ENCODE peak calls at places on chromosomes 1 and 21, in seven cellular contexts. I is body of pancreas, U is WTC11, S is cardiac muscle cell, A is IMR-90, L is breast epithelium, G is colonic mucosa. W is an unnamed sample.

GRCh38 chr1:26785611-26786436 is 1.9 kb upstream of the PIGV start:
- DNase-seq in L (no peak), G (peak), U (no peak), A (peak), S (peak), I (no peak), W (no peak)

GRCh38 chr1:98516306-98516705 is 145.2 kb upstream of the SNX7 start:
- DNase-seq in L (no peak), S (no peak), G (no peak), A (no peak), U (no peak), I (no peak), W (peak)

GRCh38 chr1:26744075-26744958 is 43.4 kb upstream of the PIGV start:
- DNase-seq in L (peak), I (peak), U (peak), S (peak), G (peak), A (peak), W (peak)

GRCh38 chr21:33655591-33656221 is 13.4 kb downstream of the ITSN1 start:
- DNase-seq in U (no peak), I (peak), S (peak), L (no peak), A (peak), G (peak), W (peak)

GRCh38 chr1:13576926-13577325 is 6.7 kb upstream of the PDPN start:
- DNase-seq in U (no peak), A (no peak), S (no peak), L (no peak), I (no peak), G (no peak), W (no peak)

GRCh38 chr1:237864338-237865244 is 26.1 kb downstream of the ZP4 start:
- DNase-seq in G (peak), A (no peak), U (peak), I (peak), S (peak), L (no peak), W (peak)

GRCh38 chr1:211639500-211640361 is 35.7 kb downstream of the NEK2 start:
- DNase-seq in S (peak), G (no peak), L (no peak), U (no peak), A (peak), I (no peak), W (peak)

GRCh38 chr21:45367402-45368351 is 37.3 kb upstream of the COL18A1 start:
- DNase-seq in U (no peak), A (no peak), G (no peak), I (no peak), S (no peak), L (no peak), W (no peak)

GRCh38 chr1:177170756-177171535 is at the start of gene BRINP2:
- DNase-seq in G (peak), S (peak), U (peak), L (peak), I (peak), A (peak), W (peak)

GRCh38 chr21:33383056-33383888 is 19.9 kb upstream of the IFNGR2 start:
- DNase-seq in U (no peak), A (peak), G (peak), I (peak), L (peak), S (peak), W (peak)

GRCh38 chr1:27545876-27546275 is 55.9 kb upstream of the WASF2 start:
- DNase-seq in A (no peak), S (no peak), I (no peak), L (no peak), U (no peak), G (no peak), W (no peak)

GRCh38 chr1:34740161-34740875 is 14.5 kb upstream of the GJB5 start:
- DNase-seq in A (no peak), U (peak), L (no peak), S (peak), I (no peak), G (no peak), W (peak)

GRCh38 chr1:66613187-66613586 is 79.2 kb downstream of the SGIP1 start:
- DNase-seq in L (no peak), S (peak), U (no peak), I (no peak), G (no peak), A (peak), W (peak)

GRCh38 chr1:183180634-183181056 is 5.4 kb upstream of the LAMC2 start:
- DNase-seq in L (peak), A (peak), S (peak), G (peak), I (peak), U (no peak), W (peak)

GRCh38 chr1:175521265-175522040 is 221.9 kb downstream of the TNR start:
- DNase-seq in A (no peak), U (no peak), G (peak), L (peak), I (peak), S (no peak), W (no peak)

GRCh38 chr1:100188617-100189016 is 10.6 kb upstream of the LRRC39 start:
- DNase-seq in I (no peak), L (no peak), A (peak), G (no peak), U (no peak), S (peak), W (no peak)

GRCh38 chr1:224929335-224930237 is at the start of gene DNAH14:
- DNase-seq in I (peak), G (peak), L (peak), U (peak), S (peak), A (peak), W (peak)

GRCh38 chr21:17585875-17586450 is 26.7 kb downstream of the BTG3 start:
- DNase-seq in A (peak), S (peak), G (peak), L (no peak), U (no peak), I (no peak), W (peak)

GRCh38 chr21:45534591-45535331 is 7.5 kb downstream of the SLC19A1 start:
- DNase-seq in S (peak), G (peak), L (no peak), I (no peak), A (no peak), U (peak), W (no peak)

GRCh38 chr1:88088481-88088880 is 595.6 kb upstream of the PKN2 start:
- DNase-seq in L (no peak), S (no peak), G (no peak), A (no peak), I (peak), U (peak), W (no peak)

GRCh38 chr1:189637041-189637440 is 840.6 kb downstream of the BRINP3 start:
- DNase-seq in U (no peak), A (no peak), S (no peak), G (no peak), L (no peak), I (no peak), W (peak)

GRCh38 chr1:111475706-111476105 is 1.9 kb downstream of the C1orf162 start:
- DNase-seq in L (no peak), A (no peak), U (no peak), I (no peak), S (no peak), G (no peak), W (no peak)

GRCh38 chr1:8203056-8203455 is 114.9 kb upstream of the SLC45A1 start:
- DNase-seq in I (no peak), L (no peak), U (no peak), S (no peak), G (no peak), A (peak), W (no peak)

GRCh38 chr21:25809013-25809412 is 74.2 kb downstream of the GABPA start:
- DNase-seq in S (no peak), G (no peak), L (no peak), I (no peak), A (peak), U (no peak), W (peak)

GRCh38 chr21:45225041-45225740 is 62.5 kb downstream of the POFUT2 start:
- DNase-seq in S (no peak), L (no peak), I (no peak), G (no peak), A (no peak), U (no peak), W (no peak)

GRCh38 chr21:17597680-17598079 is 15.0 kb downstream of the BTG3 start:
- DNase-seq in U (no peak), G (no peak), I (no peak), A (no peak), L (no peak), S (no peak), W (no peak)

GRCh38 chr1:63713627-63714481 is 60.0 kb upstream of the ROR1 start:
- DNase-seq in I (no peak), L (no peak), G (no peak), A (peak), U (no peak), S (peak), W (peak)

DNA sequence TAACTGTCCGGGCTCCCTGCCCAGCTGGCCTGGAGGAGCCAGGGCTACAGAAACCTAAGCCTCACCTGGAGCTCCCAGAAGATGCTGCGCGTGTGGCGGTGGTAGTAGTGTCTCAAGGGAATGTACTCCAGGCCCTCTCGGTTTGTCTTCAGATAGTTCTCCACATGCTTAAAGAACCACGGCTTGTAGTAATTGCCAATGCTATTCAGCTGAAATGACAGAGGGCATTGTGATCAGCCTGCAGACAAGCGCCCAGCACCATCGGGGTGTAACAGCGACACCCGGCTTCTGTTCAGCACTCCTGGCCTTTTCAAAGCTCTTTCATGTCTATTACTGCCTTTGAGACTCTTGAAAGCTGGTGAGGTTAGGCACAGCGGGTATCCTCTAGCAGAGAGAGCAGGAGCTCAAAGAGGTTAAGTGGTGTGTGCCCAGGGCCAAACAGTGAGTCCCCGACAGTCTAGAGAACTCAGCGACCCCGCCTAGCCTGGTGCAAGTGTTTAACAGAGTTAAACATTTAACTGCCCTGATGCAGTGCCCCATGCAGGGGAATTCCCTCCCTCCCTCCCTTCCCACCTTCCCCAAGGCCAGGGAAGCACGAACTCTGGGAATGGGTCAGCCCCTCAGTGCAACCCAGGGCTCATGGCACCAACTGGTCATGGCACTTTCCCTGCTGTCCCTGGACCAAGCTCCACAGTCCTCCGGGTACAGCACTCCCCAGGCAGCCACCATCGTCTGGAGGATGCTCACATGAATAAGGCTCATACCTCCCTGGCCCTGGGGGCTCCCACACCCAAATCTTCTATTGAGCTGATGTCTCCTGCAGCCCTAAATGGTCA is 21.5 kb downstream of the DHCR24 start:
- DNase-seq in U (no peak), L (no peak), S (no peak), G (no peak), A (no peak), I (no peak), W (no peak)
- TF ChIP-seq CTCF in U (no peak), L (no peak), S (no peak), G (no peak), A (no peak), I (no peak), W (no peak)

GRCh38 chr1:151512801-151513625 is 1.8 kb downstream of the CGN start:
- DNase-seq in A (no peak), L (peak), G (peak), U (peak), I (peak), S (no peak), W (peak)

GRCh38 chr1:151510957-151511635 is at the start of gene CGN:
- DNase-seq in U (peak), A (peak), S (peak), I (peak), L (peak), G (peak), W (peak)

GRCh38 chr1:151510614-151510956 is 602 bp upstream of the CGN start:
- DNase-seq in U (no peak), G (no peak), I (no peak), S (no peak), A (no peak), L (no peak), W (no peak)

GRCh38 chr1:151512326-151512725 is 1.1 kb downstream of the CGN start:
- DNase-seq in L (no peak), I (no peak), U (no peak), S (no peak), G (peak), A (no peak), W (peak)

DNA sequence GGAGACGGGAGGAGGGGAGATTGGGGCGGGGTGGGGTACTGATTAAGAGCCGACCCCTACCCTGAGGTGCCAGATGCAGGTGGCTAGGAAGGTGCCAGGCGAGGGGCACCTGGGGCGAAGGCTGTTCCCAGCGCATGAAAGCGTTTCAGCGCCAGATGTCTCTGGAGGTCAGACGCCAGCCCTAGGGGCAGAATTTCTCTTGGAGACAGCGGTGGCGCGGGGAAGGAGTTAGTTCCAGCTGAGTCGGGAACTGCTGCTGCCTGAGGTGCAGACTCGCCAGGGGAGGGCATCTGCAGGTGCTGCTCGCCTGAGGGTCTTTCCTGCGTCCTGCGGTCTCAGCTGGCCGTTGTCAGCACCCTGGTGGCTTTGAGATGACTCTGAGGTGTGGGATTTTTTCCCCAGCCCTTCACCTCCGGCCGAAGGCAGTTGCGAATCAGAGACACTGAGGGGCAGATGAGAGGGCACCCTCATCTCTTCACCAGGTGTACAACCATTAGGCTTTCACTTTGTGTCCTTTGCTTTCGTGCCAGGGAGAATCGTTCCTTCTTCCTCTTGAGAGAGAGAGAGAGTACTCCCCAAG is 539 bp downstream of the CGN start:
- DNase-seq in L (peak), I (peak), A (no peak), S (no peak), U (peak), G (peak), W (peak)
- TF ChIP-seq CTCF in L (no peak), I (no peak), A (no peak), S (peak), U (no peak), G (no peak), W (no peak)

GRCh38 chr1:209882942-209883340 is 55.1 kb upstream of the SYT14 start:
- DNase-seq in U (no peak), G (no peak), A (no peak), S (no peak), L (no peak), I (no peak), W (no peak)

GRCh38 chr1:209884249-209884648 is 53.8 kb upstream of the SYT14 start:
- DNase-seq in A (peak), L (no peak), U (no peak), I (no peak), S (no peak), G (no peak), W (peak)

GRCh38 chr1:209882286-209882685 is 54.5 kb downstream of the UTP25 start:
- DNase-seq in L (no peak), U (no peak), I (no peak), G (no peak), S (no peak), A (no peak), W (no peak)

GRCh38 chr1:209884665-209885117 is 53.3 kb upstream of the SYT14 start:
- DNase-seq in A (peak), L (no peak), U (no peak), G (peak), I (no peak), S (peak), W (peak)

DNA sequence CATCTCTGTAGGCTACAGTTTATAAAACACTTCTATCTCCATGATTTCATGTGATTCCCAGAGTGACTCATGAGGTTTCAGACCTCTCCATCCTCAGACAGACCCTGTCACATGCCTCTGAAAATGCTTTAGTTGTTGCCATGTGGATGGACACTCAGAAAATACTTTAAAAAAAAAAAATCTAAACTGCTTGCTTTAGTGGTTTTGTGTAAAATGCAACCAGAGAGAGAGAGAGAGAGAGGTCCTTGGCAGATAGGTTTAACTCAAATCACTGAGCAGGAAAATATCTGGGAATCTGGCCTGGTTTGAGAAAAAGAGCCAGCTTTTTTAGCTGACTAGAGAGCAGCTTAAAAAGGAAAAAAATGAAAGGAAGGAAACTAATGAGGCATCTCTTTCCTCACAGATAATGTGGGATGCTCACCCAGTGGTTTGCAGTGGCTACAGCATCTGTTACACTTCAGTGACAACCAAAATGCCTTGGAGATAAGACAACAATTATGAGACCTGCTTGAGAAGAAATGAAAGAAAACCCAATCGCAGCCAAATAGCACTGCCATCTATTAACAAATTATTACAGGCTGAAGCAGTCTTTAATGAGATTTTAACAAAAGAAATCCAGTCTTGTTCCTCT is 54.6 kb upstream of the SYT14 start:
- DNase-seq in A (peak), I (no peak), L (no peak), U (no peak), G (no peak), S (peak), W (no peak)
- TF ChIP-seq CTCF in A (no peak), I (no peak), L (no peak), U (no peak), G (no peak), S (peak), W (no peak)

GRCh38 chr21:23394458-23394857 is 2212.8 kb downstream of the MRPL39 start:
- DNase-seq in S (no peak), I (no peak), U (no peak), L (no peak), A (no peak), G (no peak), W (no peak)
- TF ChIP-seq CTCF in S (no peak), I (no peak), U (no peak), L (no peak), A (no peak), G (no peak), W (no peak)

W was measured in epithelial cell of esophagus.